ENCODE peak calls at places on chromosomes 11 and 22, in eight cellular contexts. K is activated T-helper 1 cell treated with anti-CD3 and anti-CD28 coated beads, Interleukin-12 subunit alpha, Interleukin-12 subunit beta, Interleukin-2, Interleukin-4 antibody, amounts not matched to agents 30 ng/mL and 10 ng/mL and 1 ng/mL, durations not matched to agents 14 hours and 24 hours and 36 hours; T is RWPE1; D is Daoy; F is H9; X is GM23338; N is stimulated activated CD4-positive, alpha-beta T cell treated with anti-CD3 and anti-CD28 coated beads, Interleukin-4, amount 100 ng/mL, for 48 hours; L is AG09309. P is an unnamed sample.

GRCh38 chr22:36328635-36329216 is 59.0 kb downstream of the MYH9 start:
- DNase-seq in K (no peak), T (no peak), D (peak; percentile 93), F (no peak), X (no peak), N (no peak), L (peak; percentile 63), P (peak; percentile 42)

GRCh38 chr11:62061356-62062222 is 62.2 kb upstream of the INCENP start:
- DNase-seq in K (no peak), T (peak; percentile 32), D (no peak), F (no peak), X (peak; percentile 57), N (no peak), L (no peak), P (no peak)

GRCh38 chr11:122423283-122423682 is 232.2 kb upstream of the UBASH3B start:
- DNase-seq in K (no peak), T (no peak), D (no peak), F (no peak), X (no peak), N (no peak), L (no peak), P (no peak)

GRCh38 chr11:1082346-1082727 is 7.7 kb downstream of the MUC2 start:
- DNase-seq in K (no peak), T (no peak), D (no peak), F (no peak), X (no peak), N (no peak), L (no peak), P (no peak)

GRCh38 chr11:23280088-23280487 is 419.8 kb upstream of the CCDC179 start:
- DNase-seq in K (no peak), T (no peak), D (no peak), F (no peak), X (no peak), N (no peak), L (no peak), P (no peak)

GRCh38 chr11:1202154-1202775 is 20.6 kb upstream of the MUC5B start:
- DNase-seq in K (no peak), T (no peak), D (no peak), F (peak; percentile 29), X (no peak), N (no peak), L (no peak), P (no peak)

GRCh38 chr11:72951815-72952340 is 137.7 kb downstream of the ATG16L2 start:
- DNase-seq in K (no peak), T (no peak), D (no peak), F (no peak), X (no peak), N (no peak), L (no peak), P (no peak)

GRCh38 chr11:3155216-3155615 is 9.9 kb downstream of the OSBPL5 start:
- DNase-seq in K (no peak), T (no peak), D (no peak), F (no peak), X (no peak), N (no peak), L (no peak), P (no peak)

GRCh38 chr11:12155696-12156095 is 45.3 kb downstream of the MICAL2 start:
- DNase-seq in K (no peak), T (no peak), D (no peak), F (no peak), X (no peak), N (no peak), L (no peak), P (no peak)

GRCh38 chr11:110374921-110375320 is 54.8 kb upstream of the FDX1 start:
- DNase-seq in K (no peak), T (no peak), D (no peak), F (no peak), X (no peak), N (no peak), L (no peak), P (no peak)

GRCh38 chr11:130156108-130157022 is 3.2 kb upstream of the ST14 start:
- DNase-seq in K (no peak), T (no peak), D (peak; percentile 70), F (no peak), X (no peak), N (no peak), L (no peak), P (no peak)

GRCh38 chr22:39239561-39240423 is 5.0 kb downstream of the PDGFB start:
- DNase-seq in K (no peak), T (peak; percentile 56), D (peak; percentile 48), F (no peak), X (no peak), N (no peak), L (no peak), P (no peak)

GRCh38 chr22:48301421-48301820 is 1526.3 kb downstream of the BRD1 start:
- DNase-seq in K (no peak), T (no peak), D (no peak), F (no peak), X (no peak), N (no peak), L (no peak), P (no peak)

P was measured in ELF-1.